ENCODE peak calls at places on chromosomes 5 and 9, in nine cellular contexts. X is A673, C is AG04450, D is AG10803, F is uterus, Z is lung, M is colonic mucosa, I is HFF-Myc, R is dorsolateral prefrontal cortex. S is an unnamed sample.

GRCh38 chr9:32928145-32928763 is 73.2 kb downstream of the APTX start:
- DNase-seq in R (no peak), I (no peak), X (peak; percentile 23), F (no peak), M (no peak), C (no peak), Z (no peak), D (peak; percentile 3), S (peak; percentile 68)

GRCh38 chr5:43215073-43215631 is 23.1 kb downstream of the NIM1K start:
- DNase-seq in M (no peak), I (no peak), C (no peak), Z (peak; percentile 62), D (peak; percentile 56), X (peak; percentile 70), R (no peak), F (no peak), S (peak; percentile 5)

GRCh38 chr5:141560725-141561483 is 57.9 kb downstream of the DIAPH1 start:
- DNase-seq in Z (peak; percentile 83), M (peak; percentile 84), R (peak; percentile 72), C (peak; percentile 97), I (peak; percentile 93), X (peak; percentile 97), D (peak; percentile 97), F (peak; percentile 89), S (peak; percentile 99)

GRCh38 chr5:175379867-175380266 is 64.1 kb downstream of the DRD1 start:
- DNase-seq in D (no peak), M (no peak), C (no peak), X (no peak), Z (no peak), R (no peak), I (no peak), F (no peak), S (no peak)

GRCh38 chr5:128695791-128696520 is 157.9 kb upstream of the FBN2 start:
- DNase-seq in Z (no peak), X (peak; percentile 1), M (no peak), I (no peak), D (no peak), R (no peak), C (no peak), F (no peak), S (no peak)

GRCh38 chr5:152634596-152634995 is 229.5 kb upstream of the NMUR2 start:
- DNase-seq in R (peak; percentile 46), X (no peak), Z (no peak), I (no peak), F (no peak), D (no peak), M (no peak), C (no peak), S (no peak)

GRCh38 chr9:81653240-81653639 is 36.1 kb downstream of the TLE1 start:
- DNase-seq in R (no peak), D (no peak), C (no peak), I (no peak), F (no peak), X (no peak), Z (no peak), M (no peak), S (peak; percentile 16)

GRCh38 chr9:12463641-12464040 is 229.5 kb upstream of the TYRP1 start:
- DNase-seq in C (no peak), Z (no peak), I (no peak), R (no peak), F (no peak), D (no peak), X (no peak), M (no peak), S (no peak)

GRCh38 chr5:31204955-31205354 is 11.5 kb downstream of the CDH6 start:
- DNase-seq in R (no peak), M (no peak), X (no peak), D (no peak), Z (no peak), F (no peak), I (no peak), C (no peak), S (no peak)

GRCh38 chr9:33620738-33621439 is 96.8 kb downstream of the ANKRD18B start:
- DNase-seq in I (peak; percentile 71), R (no peak), X (peak; percentile 25), C (peak; percentile 55), Z (no peak), F (no peak), M (no peak), D (peak; percentile 76), S (peak; percentile 60)

GRCh38 chr5:142192296-142192695 is 83.7 kb downstream of the NDFIP1 start:
- DNase-seq in I (no peak), F (no peak), X (no peak), R (no peak), M (no peak), C (no peak), D (no peak), Z (no peak), S (no peak)

GRCh38 chr5:149586708-149587318 is 5.5 kb downstream of the ARHGEF37 start:
- DNase-seq in I (no peak), Z (no peak), R (no peak), C (no peak), F (no peak), M (no peak), D (no peak), X (no peak), S (no peak)

GRCh38 chr5:73464016-73464745 is 15.6 kb upstream of the FOXD1 start:
- DNase-seq in Z (no peak), M (no peak), D (peak; percentile 91), R (no peak), I (peak; percentile 52), X (peak; percentile 4), C (peak; percentile 59), F (peak; percentile 37), S (peak; percentile 81)

GRCh38 chr9:130282000-130282700 is 16.6 kb downstream of the HMCN2 start:
- DNase-seq in Z (no peak), D (no peak), X (no peak), M (no peak), F (peak; percentile 66), C (no peak), R (no peak), I (no peak), S (no peak)

GRCh38 chr9:86239053-86239770 is 20.2 kb downstream of the C9orf153 start:
- DNase-seq in Z (no peak), C (no peak), R (no peak), I (no peak), M (no peak), F (no peak), X (no peak), D (no peak), S (no peak)
- TF ChIP-seq CTCF in Z (no peak), C (no peak), R (peak; percentile 38), I (no peak), M (no peak), F (peak; percentile 21), X (peak; percentile 19), D (no peak), S (no peak)

DNA sequence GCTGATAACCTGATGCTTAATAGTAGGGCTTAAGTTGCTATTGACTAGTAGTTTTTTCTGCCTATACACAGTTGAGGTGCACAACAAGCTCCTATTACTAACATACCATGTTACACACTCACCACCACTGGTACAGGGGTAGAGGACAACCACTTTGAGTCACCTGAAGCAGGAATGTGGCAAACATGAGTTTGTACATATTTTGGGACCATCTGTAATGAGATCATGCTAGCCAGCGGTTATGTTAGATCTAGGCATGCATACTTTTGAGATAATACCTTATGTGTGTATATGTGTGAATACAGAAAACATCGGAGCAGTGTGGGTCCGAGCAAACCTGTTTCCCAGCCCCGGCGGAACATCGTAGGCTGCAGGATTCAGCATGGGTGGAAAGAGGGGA is 72.8 kb upstream of the NXNL2 start:
- DNase-seq in Z (no peak), X (no peak), I (no peak), C (no peak), D (peak; percentile 63), F (no peak), R (no peak), M (no peak), S (peak; percentile 14)
- H3K4me3 ChIP-seq in Z (no peak overlapping the region), X (no peak overlapping the region), I (no peak overlapping the region), C (no peak overlapping the region), D (no peak overlapping the region), F (no peak overlapping the region), R (no peak overlapping the region), M (no peak overlapping the region), S (no peak overlapping the region)

DNA sequence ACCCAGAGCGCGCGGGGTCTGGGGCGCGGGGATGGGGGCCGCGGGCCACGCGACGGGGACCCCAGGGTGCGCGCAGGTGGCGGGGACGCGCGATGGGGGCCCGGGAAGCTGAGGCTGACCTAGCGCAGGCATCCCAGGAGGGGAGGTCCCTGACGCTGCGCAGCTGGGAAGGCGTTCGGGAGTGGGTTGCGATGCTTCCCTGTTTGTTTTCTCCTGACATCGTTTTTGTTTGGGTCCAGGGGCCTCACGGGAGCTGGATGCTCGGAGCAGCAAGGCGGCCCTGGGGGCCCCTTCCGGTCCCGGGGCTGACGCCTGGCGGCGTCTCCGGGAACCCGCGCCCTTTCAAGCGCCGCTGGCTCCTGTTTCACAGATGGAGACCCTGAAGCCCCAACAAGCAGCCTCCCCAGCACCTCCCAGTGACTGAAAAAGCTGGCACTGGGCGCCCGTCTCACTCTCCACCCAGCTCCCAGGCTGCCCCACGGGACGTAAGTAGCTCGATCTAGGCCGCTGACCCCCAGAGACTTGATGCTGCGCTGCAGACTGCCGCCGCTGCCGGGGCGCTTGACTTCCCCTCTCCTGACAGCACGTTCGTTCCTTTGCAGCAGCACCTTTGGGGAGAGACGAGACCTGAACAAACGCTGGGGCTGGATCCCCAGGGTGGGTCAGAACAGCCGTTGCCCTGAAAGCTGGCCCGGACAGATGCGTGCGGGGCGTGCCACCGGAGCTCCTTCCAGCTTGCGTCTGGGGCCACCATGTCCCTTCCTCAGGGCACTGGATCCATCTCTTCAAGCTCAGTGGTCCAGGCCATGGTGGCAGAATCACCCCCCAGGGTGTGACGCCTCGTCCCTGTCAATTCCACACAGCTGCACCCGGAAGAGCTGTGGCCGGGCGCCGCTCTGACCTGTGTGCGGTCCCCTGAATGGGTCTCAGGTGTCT is 593 bp downstream of the BRD3OS start:
- DNase-seq in R (peak; percentile 64), D (peak; percentile 40), F (peak; percentile 58), X (peak; percentile 68), M (peak; percentile 39), I (peak; percentile 9), Z (peak; percentile 48), C (no peak), S (peak; percentile 33)
- TF ChIP-seq CTCF in R (no peak), D (peak; percentile 33), F (no peak), X (peak; percentile 38), M (no peak), I (peak; percentile 23), Z (no peak), C (peak; percentile 37), S (peak; percentile 12)

GRCh38 chr5:127293373-127293772 is 2.8 kb downstream of the MEGF10 start:
- DNase-seq in X (no peak), Z (no peak), C (no peak), R (no peak), F (no peak), I (no peak), D (no peak), M (no peak), S (no peak)

GRCh38 chr5:127288676-127289075 is 1.9 kb upstream of the MEGF10 start:
- DNase-seq in I (no peak), F (no peak), Z (no peak), D (no peak), X (no peak), M (no peak), C (no peak), R (no peak), S (no peak)

GRCh38 chr5:127290019-127290945 is at the start of gene MEGF10:
- DNase-seq in Z (no peak), X (peak; percentile 69), I (no peak), F (peak; percentile 32), R (peak; percentile 83), M (peak; percentile 35), D (peak; percentile 29), C (no peak), S (peak; percentile 42)

GRCh38 chr5:127292030-127292735 is 1.6 kb downstream of the MEGF10 start:
- DNase-seq in R (no peak), I (no peak), M (no peak), D (no peak), F (no peak), X (no peak), C (no peak), Z (no peak), S (no peak)

GRCh38 chr5:127290946-127291763 is 559 bp downstream of the MEGF10 start:
- DNase-seq in I (no peak), Z (no peak), F (no peak), C (no peak), X (no peak), M (no peak), D (no peak), R (no peak), S (no peak)
- H3K4me3 ChIP-seq in I (no peak overlapping the region), Z (no peak overlapping the region), F (peak overlapping the region; percentile 35), C (no peak overlapping the region), X (peak overlapping the region; percentile 40), M (peak overlapping the region; percentile 23), D (peak overlapping the region; percentile 4), R (peak overlapping the region; percentile 72), S (peak overlapping the region; percentile 42)

S was measured in fibroblast of pulmonary artery.